ENCODE peak calls at places on chromosomes 5 and 9, in six cellular contexts. D is GM12878, E is heart right ventricle, X is ovary, H is right cardiac atrium, U is GM23248. M is an unnamed sample. For H3K9me3, the result is how much of the 10 kb centered on the place peaks cover.

GRCh38 chr5:178793156-178793555 is 62.7 kb upstream of the ZNF354A start:
- DNase-seq in U (no peak), H (no peak), D (no peak), E (peak), X (no peak), M (peak)

GRCh38 chr9:19456996-19457693 is 48.3 kb downstream of the ACER2 start:
- DNase-seq in D (peak), X (peak), H (peak), E (no peak), U (peak), M (peak)

GRCh38 chr9:109401169-109401989 is 80.5 kb upstream of the EPB41L4B start:
- DNase-seq in E (no peak), D (no peak), X (no peak), H (no peak), U (peak), M (peak)

GRCh38 chr5:170522211-170523128 is 18.6 kb downstream of the KCNIP1 start:
- DNase-seq in E (no peak), H (no peak), D (no peak), U (peak), X (no peak), M (no peak)

GRCh38 chr5:28779161-28779754 is 1740.9 kb upstream of the CDH9 start:
- DNase-seq in D (no peak), E (no peak), X (no peak), U (no peak), H (no peak), M (peak)

GRCh38 chr5:124746916-124747769 is 704 bp upstream of the ZNF608 start:
- DNase-seq in X (peak), H (peak), U (peak), D (peak), E (peak), M (peak)

GRCh38 chr9:131503626-131504465 is 1.1 kb downstream of the POMT1 start:
- DNase-seq in X (no peak), D (no peak), E (no peak), H (peak), U (peak), M (no peak)

GRCh38 chr9:34611811-34612787 is at the start of gene RPP25L:
- DNase-seq in E (peak), H (peak), U (peak), D (no peak), X (peak), M (peak)

GRCh38 chr5:139363937-139364336 is 19.2 kb downstream of the SLC23A1 start:
- DNase-seq in D (no peak), U (no peak), X (no peak), H (no peak), E (no peak), M (no peak)

GRCh38 chr9:131366745-131367401 is 27.0 kb upstream of the PRRC2B start:
- DNase-seq in U (peak), E (no peak), H (peak), D (no peak), X (peak), M (peak)

GRCh38 chr9:137341227-137341626 is 39.2 kb upstream of the NRARP start:
- DNase-seq in D (no peak), H (no peak), X (no peak), E (no peak), U (no peak), M (no peak)

GRCh38 chr9:21653091-21653490 is 149.3 kb upstream of the MTAP start:
- DNase-seq in X (no peak), D (no peak), U (peak), E (no peak), H (no peak), M (no peak)

GRCh38 chr9:98091735-98092632 is 27.0 kb downstream of the TRIM14 start:
- DNase-seq in E (no peak), U (no peak), H (no peak), X (no peak), D (no peak), M (no peak)

GRCh38 chr5:54007822-54008777 is 302.3 kb downstream of the ARL15 start:
- DNase-seq in X (no peak), D (no peak), H (no peak), U (peak), E (no peak), M (no peak)

GRCh38 chr9:107105784-107106183 is 177.3 kb upstream of the RAD23B start:
- DNase-seq in X (no peak), E (no peak), H (no peak), D (no peak), U (no peak), M (no peak)

GRCh38 chr9:107100591-107100990 is 182.5 kb upstream of the RAD23B start:
- DNase-seq in D (no peak), H (no peak), U (no peak), E (no peak), X (no peak), M (no peak)

GRCh38 chr9:107106416-107106815 is 176.7 kb upstream of the RAD23B start:
- DNase-seq in D (no peak), X (no peak), H (no peak), U (no peak), E (no peak), M (no peak)

DNA sequence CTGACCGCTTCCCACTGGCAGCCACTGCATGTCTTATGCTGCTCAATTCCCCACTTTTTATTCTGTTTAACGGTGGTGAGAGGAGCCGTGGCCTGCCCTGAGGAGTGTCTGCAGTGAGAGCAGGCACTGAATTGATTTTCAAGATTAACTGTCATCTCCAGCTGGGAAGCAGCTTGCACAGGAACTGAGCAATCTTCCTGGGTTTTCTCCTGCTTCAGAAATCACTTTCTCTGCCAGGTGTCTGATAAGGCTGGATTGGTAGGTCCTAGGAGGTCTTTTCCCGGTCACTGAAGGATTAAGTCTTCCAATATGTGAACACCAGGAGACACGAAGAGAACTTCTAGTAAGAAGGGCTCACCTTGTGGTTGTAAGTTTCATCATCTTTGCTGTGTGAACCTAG is 181.1 kb upstream of the RAD23B start:
- DNase-seq in H (no peak), D (no peak), X (no peak), E (no peak), U (no peak), M (no peak)
- H3K9me3 ChIP-seq in H (under half), D (under half), X (under half), E (under half), U (under half), M (under half)

DNA sequence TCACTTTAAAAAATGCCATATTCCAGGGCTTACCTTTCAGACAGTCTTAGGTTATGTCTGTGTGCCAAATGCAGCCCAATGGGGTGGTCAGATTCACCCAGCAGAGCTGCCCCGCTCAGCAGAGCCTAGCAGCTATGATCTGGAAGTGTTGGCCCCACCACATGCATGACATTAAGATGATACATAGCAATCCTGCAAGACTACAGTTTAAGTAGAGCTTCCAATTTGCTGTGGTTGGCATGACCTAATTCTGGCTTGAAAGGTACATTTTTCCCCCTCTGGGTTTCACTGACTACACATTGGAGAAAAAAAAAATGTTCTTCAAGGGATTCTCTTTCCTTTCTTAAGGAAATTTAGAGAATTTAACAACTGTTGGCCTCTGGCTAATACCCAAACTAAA is 22.5 kb downstream of the MEF2C start:
- DNase-seq in U (peak), X (no peak), D (no peak), H (no peak), E (no peak), M (no peak)
- H3K9me3 ChIP-seq in U (under half), X (under half), D (under half), H (under half), E (under half), M (under half)

DNA sequence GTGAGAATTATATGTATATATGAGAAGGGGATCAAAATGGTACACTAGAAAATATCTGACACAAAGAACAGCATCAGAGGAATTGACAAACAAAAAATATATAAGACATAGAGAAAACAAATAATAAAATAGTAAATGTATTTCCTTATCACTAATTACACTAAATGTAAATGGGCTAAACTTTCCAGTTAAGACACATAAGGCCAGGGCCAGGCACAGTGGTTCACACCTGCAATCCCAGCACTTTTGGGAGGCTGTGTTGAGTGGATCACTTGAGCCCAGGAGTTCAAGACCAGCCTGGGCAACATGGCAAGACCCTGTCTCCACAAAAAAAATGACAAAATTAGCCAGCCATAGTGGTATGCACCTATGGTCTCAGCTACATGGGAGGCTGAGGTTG is 8.5 kb downstream of the FBXL17 start:
- DNase-seq in E (no peak), X (no peak), H (no peak), U (no peak), D (no peak), M (no peak)
- H3K9me3 ChIP-seq in E (under half), X (under half), H (under half), U (under half), D (under half), M (under half)

GRCh38 chr5:61069150-61069549 is 93.1 kb downstream of the SMIM15 start:
- DNase-seq in U (no peak), X (no peak), E (no peak), H (no peak), D (no peak), M (no peak)
- H3K9me3 ChIP-seq in U (under half), X (under half), E (under half), H (under half), D (under half), M (under half)

DNA sequence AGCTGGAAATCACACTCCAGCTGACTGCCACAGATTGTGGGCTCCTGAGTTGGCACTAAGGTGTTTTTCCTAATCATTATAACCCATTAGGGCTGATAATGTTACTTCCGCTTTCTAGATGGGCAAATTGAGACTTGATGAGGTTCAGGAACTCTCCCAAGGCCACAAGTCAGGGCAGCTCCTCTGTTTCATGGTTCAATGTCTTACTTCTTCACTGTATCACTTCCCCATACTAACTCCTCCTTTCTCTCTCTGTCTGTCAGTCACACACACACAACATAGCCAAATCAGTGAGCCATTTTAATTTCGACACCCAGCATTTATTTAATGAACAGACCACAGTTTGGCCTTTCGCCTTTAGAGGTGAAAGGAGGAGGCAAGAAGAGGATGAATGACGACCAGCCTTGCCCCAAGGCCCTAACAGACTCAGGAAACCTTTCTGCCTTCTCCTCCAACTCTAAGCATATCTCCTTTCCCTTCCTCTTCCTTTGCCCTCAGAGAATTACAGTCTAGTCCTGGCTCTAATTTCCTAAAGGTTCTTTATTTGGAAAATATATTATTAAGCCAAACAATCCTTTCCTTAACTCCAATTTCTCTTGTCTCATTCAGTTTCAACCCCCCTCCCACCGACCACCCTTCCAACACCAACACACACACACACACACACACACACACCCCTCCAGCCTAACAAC is 18.0 kb upstream of the TRAF1 start:
- DNase-seq in D (peak), X (no peak), H (no peak), E (no peak), U (no peak), M (no peak)
- H3K9me3 ChIP-seq in D (under half), X (under half), H (under half), E (under half), U (under half), M (under half)

GRCh38 chr9:88614359-88614758 is 79.4 kb downstream of the NXNL2 start:
- DNase-seq in H (no peak), U (no peak), D (no peak), E (no peak), X (no peak), M (no peak)
- H3K9me3 ChIP-seq in H (under half), U (under half), D (under half), E (under half), X (under half), M (under half)

GRCh38 chr9:90998573-90998972 is 197.0 kb downstream of the SYK start:
- DNase-seq in U (no peak), E (no peak), D (no peak), X (no peak), H (no peak), M (no peak)

GRCh38 chr9:90999425-91000397 is 198.1 kb downstream of the SYK start:
- DNase-seq in H (no peak), E (no peak), U (no peak), D (no peak), X (no peak), M (no peak)

GRCh38 chr9:90991953-90992352 is 190.3 kb downstream of the SYK start:
- DNase-seq in X (no peak), U (peak), E (no peak), H (no peak), D (no peak), M (no peak)

GRCh38 chr9:90996154-90996788 is 194.7 kb downstream of the SYK start:
- DNase-seq in D (no peak), X (no peak), H (no peak), U (no peak), E (no peak), M (no peak)

DNA sequence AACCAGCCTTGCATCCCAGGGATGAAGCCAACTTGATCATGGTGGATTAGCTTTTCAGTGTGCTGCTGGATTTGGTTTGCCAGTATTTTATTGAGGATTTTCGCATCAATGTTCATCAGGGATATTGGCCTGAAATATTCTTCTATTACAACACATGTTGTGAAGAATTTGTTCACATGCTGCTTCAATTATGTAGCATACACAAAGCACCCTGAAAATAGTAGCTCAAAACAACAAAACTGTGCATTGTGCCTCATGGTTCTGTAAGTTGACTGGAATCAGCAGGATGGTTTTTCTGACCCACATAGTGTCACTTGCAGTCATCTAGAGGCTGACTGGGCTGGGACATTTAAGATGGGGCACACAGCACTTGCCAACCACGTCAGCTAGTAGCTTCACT is 193.9 kb downstream of the SYK start:
- DNase-seq in X (no peak), D (no peak), E (no peak), H (no peak), U (no peak), M (no peak)
- H3K9me3 ChIP-seq in X (under half), D (under half), E (under half), H (under half), U (under half), M (under half)

DNA sequence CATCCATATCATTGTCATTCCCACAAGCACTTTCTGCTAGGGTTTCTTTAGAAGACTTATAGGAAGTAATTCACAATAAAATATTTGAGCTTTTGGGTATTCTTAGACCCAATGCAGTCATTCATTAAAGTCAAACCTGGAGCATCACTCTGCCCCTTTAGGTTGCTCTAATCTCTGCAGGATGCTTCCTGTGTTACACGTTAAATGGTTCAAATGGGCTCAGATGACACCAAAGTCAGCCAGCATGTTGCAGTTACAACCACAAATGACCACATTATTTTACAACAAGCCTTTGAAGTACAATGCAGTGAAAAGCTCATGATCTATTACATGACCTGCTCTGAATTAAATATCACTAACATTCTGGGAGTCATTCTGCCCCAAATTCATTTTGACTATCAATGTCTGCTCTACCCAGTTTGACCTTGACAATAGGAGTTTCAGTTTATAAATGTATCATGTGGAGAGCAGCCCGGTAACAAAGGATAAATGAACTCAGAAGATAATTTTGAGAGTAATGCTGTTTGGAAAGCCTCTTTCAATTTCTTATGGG is 668.5 kb upstream of the DMAC1 start:
- DNase-seq in E (no peak), D (no peak), H (no peak), X (no peak), U (no peak), M (no peak)
- H3K9me3 ChIP-seq in E (under half), D (under half), H (under half), X (under half), U (under half), M (under half)

DNA sequence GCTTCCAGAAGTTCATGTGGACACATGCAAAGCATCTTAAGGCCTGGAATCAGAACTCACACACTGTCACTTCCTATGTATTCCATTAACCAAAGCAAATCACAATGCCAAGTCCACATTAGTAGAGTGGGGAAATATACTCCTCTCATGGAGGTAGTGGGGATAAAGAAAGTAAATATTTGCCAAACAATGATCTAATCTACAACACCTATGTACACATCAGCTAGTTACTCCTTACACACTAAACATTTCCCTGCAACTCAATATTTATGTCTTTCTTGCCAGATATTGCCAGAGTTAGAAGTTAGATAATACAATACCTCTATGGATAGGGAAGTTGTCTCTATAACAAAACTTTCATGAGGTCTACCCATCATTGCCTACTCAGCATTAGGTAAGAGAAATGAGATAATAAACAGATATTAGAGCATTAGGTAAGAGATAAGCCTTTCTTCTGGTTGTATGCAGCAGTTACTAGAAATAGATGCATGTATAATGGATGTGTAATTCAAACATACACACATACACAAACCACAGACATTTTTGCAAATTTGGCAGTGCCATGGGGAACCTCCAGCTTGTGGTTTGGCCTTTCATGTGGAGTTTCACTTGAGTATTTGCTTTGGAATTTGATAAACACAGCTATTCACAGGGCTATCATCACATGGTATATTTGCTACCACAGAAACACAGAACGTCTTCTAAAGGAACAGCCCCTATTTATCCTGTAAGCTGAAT is 196.5 kb downstream of the TLE1 start:
- DNase-seq in D (no peak), H (no peak), U (peak), X (no peak), E (no peak), M (no peak)
- H3K9me3 ChIP-seq in D (under half), H (under half), U (under half), X (under half), E (under half), M (under half)

DNA sequence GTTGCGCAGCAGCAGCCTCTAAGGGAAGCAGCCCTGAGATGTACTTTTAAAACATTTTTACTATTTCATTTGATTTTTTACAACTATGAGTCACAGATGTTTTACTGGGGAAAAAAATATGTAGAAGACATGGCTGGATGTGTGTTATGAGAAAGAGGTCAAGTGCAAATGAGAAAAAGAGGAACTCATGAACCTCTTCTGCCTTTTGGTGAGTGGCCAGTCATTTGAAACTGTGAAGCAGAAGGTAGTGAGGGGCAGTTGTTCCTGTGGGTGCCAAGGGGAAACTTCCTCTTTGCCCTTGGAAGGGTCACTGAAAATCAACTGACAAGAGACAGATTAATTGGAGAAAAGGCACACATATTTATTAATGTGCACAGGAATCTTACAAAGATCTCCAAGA is 31.3 kb upstream of the SYK start:
- DNase-seq in D (no peak), X (no peak), E (no peak), H (no peak), U (no peak), M (no peak)
- H3K9me3 ChIP-seq in D (under half), X (under half), E (under half), H (under half), U (under half), M (under half)